ENCODE peak calls at places on chromosomes 7 and 10, in ten cellular contexts. R is colonic mucosa, H is fibroblast of lung, J is GM23248, F is endothelial cell of umbilical vein, P is mesendoderm, L is HCT116, M is Karpas-422, N is MM.1S, E is IMR-90. K is an unnamed sample.

GRCh38 chr10:88131561-88132139 is 268.2 kb downstream of the PTEN start:
- DNase-seq in P (peak), E (no peak), L (no peak), F (no peak), M (no peak), R (no peak), J (no peak), H (peak), N (no peak), K (peak)

GRCh38 chr10:561721-562120 is 127.7 kb downstream of the DIP2C start:
- DNase-seq in M (no peak), H (no peak), J (no peak), P (no peak), L (no peak), E (no peak), R (no peak), N (no peak), F (no peak), K (no peak)

GRCh38 chr10:132624847-132625839 is 87.6 kb downstream of the INPP5A start:
- DNase-seq in H (no peak), F (no peak), R (no peak), N (no peak), P (peak), E (peak), J (peak), M (no peak), L (no peak), K (no peak)

GRCh38 chr10:127922675-127923366 is 15.9 kb downstream of the PTPRE start:
- DNase-seq in J (peak), M (no peak), F (peak), L (peak), H (peak), P (no peak), E (peak), R (no peak), N (no peak), K (peak)

GRCh38 chr10:90007226-90007625 is 305.8 kb downstream of the KIF20B start:
- DNase-seq in R (no peak), H (peak), J (peak), N (no peak), L (no peak), M (no peak), P (peak), F (no peak), E (no peak), K (peak)

GRCh38 chr7:95921543-95921942 is 149.2 kb downstream of the DYNC1I1 start:
- DNase-seq in E (no peak), J (peak), F (no peak), L (no peak), N (no peak), H (no peak), P (no peak), M (no peak), R (no peak), K (no peak)

GRCh38 chr7:48992816-48993215 is 68.5 kb downstream of the CDC14C start:
- DNase-seq in J (no peak), H (peak), F (no peak), M (no peak), L (no peak), R (no peak), P (no peak), E (no peak), N (no peak), K (peak)

GRCh38 chr10:30228638-30229037 is 120.4 kb downstream of the MTPAP start:
- DNase-seq in H (no peak), F (no peak), J (peak), P (no peak), E (no peak), L (no peak), N (no peak), M (no peak), R (no peak), K (no peak)

GRCh38 chr10:31935678-31936077 is 7.0 kb upstream of the ARHGAP12 start:
- DNase-seq in E (no peak), P (peak), M (no peak), H (no peak), N (no peak), L (no peak), R (no peak), J (no peak), F (no peak), K (no peak)

GRCh38 chr7:110386914-110387313 is 704.0 kb upstream of the LRRN3 start:
- DNase-seq in R (no peak), E (peak), P (peak), F (no peak), N (no peak), L (peak), J (peak), M (no peak), H (peak), K (peak)

GRCh38 chr7:150903627-150904026 is 51.3 kb downstream of the AOC1 start:
- DNase-seq in E (peak), H (peak), R (peak), J (peak), P (no peak), L (no peak), F (peak), N (no peak), M (no peak), K (peak)

GRCh38 chr10:112404612-112405011 is 30.7 kb downstream of the ACSL5 start:
- DNase-seq in L (peak), P (no peak), E (peak), H (peak), N (no peak), J (peak), R (no peak), F (peak), M (no peak), K (no peak)

GRCh38 chr10:101834341-101834740 is 9.3 kb downstream of the KCNIP2 start:
- DNase-seq in F (no peak), H (no peak), L (no peak), M (no peak), J (no peak), N (no peak), E (no peak), R (no peak), P (no peak), K (no peak)

GRCh38 chr10:124384142-124384541 is 34.6 kb downstream of the OAT start:
- DNase-seq in E (no peak), N (no peak), J (no peak), L (no peak), P (peak), R (no peak), F (no peak), H (no peak), M (no peak), K (no peak)

GRCh38 chr10:62661143-62661542 is 143.4 kb upstream of the ADO start:
- DNase-seq in J (no peak), E (no peak), L (no peak), F (no peak), N (no peak), M (no peak), P (no peak), R (no peak), H (no peak), K (no peak)

GRCh38 chr7:141014091-141014490 is 661 bp downstream of the MRPS33 start:
- DNase-seq in E (peak), R (peak), F (no peak), N (no peak), L (no peak), M (peak), J (peak), P (no peak), H (peak), K (peak)

GRCh38 chr7:101739757-101740398 is 77.5 kb upstream of the CUX1 start:
- DNase-seq in J (no peak), P (no peak), H (peak), F (peak), N (peak), R (peak), E (no peak), M (no peak), L (no peak), K (no peak)

GRCh38 chr7:132312531-132313070 is 263.7 kb downstream of the PLXNA4 start:
- DNase-seq in N (no peak), P (no peak), E (no peak), J (no peak), H (no peak), R (no peak), F (peak), L (no peak), M (no peak), K (no peak)

GRCh38 chr7:47032171-47032915 is 549.6 kb downstream of the TNS3 start:
- DNase-seq in R (no peak), E (no peak), F (no peak), M (no peak), H (no peak), P (no peak), N (no peak), J (no peak), L (no peak), K (no peak)

GRCh38 chr10:36019749-36020148 is 377.7 kb upstream of the FZD8 start:
- DNase-seq in R (no peak), J (no peak), H (no peak), E (no peak), P (no peak), N (no peak), M (no peak), F (no peak), L (no peak), K (no peak)

GRCh38 chr10:52400564-52400963 is 86.5 kb downstream of the DKK1 start:
- DNase-seq in H (peak), M (no peak), N (peak), J (peak), L (no peak), P (peak), E (peak), R (no peak), F (peak), K (peak)

GRCh38 chr7:460374-461117 is 59.1 kb downstream of the PDGFA start:
- DNase-seq in P (peak), H (peak), N (no peak), E (peak), R (no peak), J (peak), M (no peak), F (peak), L (no peak), K (no peak)

GRCh38 chr10:96718304-96718990 is 1.9 kb downstream of the PIK3AP1 start:
- DNase-seq in J (no peak), E (no peak), N (no peak), F (no peak), P (no peak), M (peak), R (no peak), L (no peak), H (no peak), K (no peak)

GRCh38 chr7:2195403-2196246 is 37.1 kb downstream of the MAD1L1 start:
- DNase-seq in M (no peak), J (no peak), N (no peak), E (no peak), R (no peak), H (no peak), F (no peak), L (no peak), P (no peak), K (no peak)

GRCh38 chr10:71372882-71373495 is 23.7 kb upstream of the CDH23 start:
- DNase-seq in H (no peak), E (no peak), N (peak), F (no peak), M (peak), L (no peak), P (peak), R (no peak), J (peak), K (no peak)

GRCh38 chr7:12884033-12884432 is 196.6 kb downstream of the ARL4A start:
- DNase-seq in H (peak), J (peak), N (no peak), E (peak), F (no peak), M (no peak), P (no peak), L (no peak), R (no peak), K (peak)

GRCh38 chr10:7233259-7233991 is 177.4 kb downstream of the SFMBT2 start:
- DNase-seq in E (no peak), N (peak), H (no peak), F (no peak), J (no peak), R (no peak), L (no peak), P (peak), M (no peak), K (no peak)

GRCh38 chr7:117171106-117171505 is 151.8 kb downstream of the WNT2 start:
- DNase-seq in J (no peak), R (no peak), F (no peak), N (no peak), P (peak), M (no peak), E (no peak), L (no peak), H (no peak), K (no peak)

DNA sequence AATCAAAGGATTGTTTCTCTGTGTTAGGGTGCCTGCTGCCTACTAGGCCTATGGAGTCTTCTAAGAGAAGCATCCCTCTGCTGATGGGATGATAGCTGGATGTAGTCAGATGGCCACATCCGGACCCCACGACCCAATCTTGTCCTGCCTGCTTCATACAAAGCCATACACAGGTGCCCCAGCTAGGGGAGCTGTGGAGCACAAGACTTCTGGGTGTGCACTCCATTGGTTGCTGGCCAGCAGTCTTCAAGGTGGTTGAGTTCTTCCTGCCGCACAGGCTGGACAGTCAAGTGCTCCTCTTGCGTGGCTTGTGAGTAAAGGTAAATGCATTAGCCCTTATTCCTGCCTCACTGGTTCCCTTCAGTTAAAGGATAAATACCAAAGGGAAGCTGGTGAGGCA is 120.2 kb downstream of the TEX36 start:
- DNase-seq in M (no peak), N (no peak), P (peak), E (no peak), J (no peak), F (no peak), H (no peak), R (no peak), L (peak), K (no peak)
- H3K9ac ChIP-seq in M (no peak), N (no peak), P (no peak), E (no peak), J (no peak), F (no peak), H (no peak), R (no peak), L (no peak), K (no peak)

DNA sequence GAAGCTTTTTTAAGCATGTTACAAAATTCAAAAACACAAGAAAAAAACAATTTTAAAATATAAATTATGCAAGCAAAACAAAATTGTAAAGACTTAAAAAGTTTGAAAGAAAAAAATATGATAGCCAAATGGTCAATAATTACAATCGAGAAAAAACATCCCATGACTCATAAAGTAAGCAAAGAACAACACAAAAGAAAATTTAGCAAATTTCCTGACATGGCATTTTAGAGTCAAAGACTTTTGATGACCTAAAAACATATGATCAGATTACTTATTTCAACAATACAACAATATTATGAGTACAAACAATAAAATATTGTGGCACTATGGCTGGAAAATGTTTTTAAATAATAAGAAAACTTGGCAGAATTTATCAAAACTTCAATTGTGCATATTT is 312.1 kb upstream of the MEOX2 start:
- DNase-seq in R (no peak), N (no peak), L (no peak), J (no peak), E (no peak), H (no peak), P (no peak), F (peak), M (no peak), K (no peak)
- H3K9ac ChIP-seq in R (no peak), N (no peak), L (no peak), J (no peak), E (no peak), H (no peak), P (no peak), F (no peak), M (no peak), K (no peak)

GRCh38 chr10:104640339-104641149 is 546 bp upstream of the SORCS3 start:
- DNase-seq in F (no peak), M (no peak), E (no peak), R (no peak), H (no peak), L (no peak), J (no peak), N (no peak), P (peak), K (no peak)
- H3K9ac ChIP-seq in F (no peak), M (no peak), E (no peak), R (no peak), H (no peak), L (no peak), J (no peak), N (no peak), P (peak), K (no peak)

GRCh38 chr10:104232613-104233102 is 494 bp upstream of the CFAP43 start:
- DNase-seq in R (no peak), F (no peak), L (no peak), E (no peak), P (no peak), J (no peak), N (no peak), H (no peak), M (no peak), K (no peak)
- H3K9ac ChIP-seq in R (peak), F (peak), L (peak), E (no peak), P (peak), J (peak), N (no peak), H (peak), M (no peak), K (peak)

DNA sequence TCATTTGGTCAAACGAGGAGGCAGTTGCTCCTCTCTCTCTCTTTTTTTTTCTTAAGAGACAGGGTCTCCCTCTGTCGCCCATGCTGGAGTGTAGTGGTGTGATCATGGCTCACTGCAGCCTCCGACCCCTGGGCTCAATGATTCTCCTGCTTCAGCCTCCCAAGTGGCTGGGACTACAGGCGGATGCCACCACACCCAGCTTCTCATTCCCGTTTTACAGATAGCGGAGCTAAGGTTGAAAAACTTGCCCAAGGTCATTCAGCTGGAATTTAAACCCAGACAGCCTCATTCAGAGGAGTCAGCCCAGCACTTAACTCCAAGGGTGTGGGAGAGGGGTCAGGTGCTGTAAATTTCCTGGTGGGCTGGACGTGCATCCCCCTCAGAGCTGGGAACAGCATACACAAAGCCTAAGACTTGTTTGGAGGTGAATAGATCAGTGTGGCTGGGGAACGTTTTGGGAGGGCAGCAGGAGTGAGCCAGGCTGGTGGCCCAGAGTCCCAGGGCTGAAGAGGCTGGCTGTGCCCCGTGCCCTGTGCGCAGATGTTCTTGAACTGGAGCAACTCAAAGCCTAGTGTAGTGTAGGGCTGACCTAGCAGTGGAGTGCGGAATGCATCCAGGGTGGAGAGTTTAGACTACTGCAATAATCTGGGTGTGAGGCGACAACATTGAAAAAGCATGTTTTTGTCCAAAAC is 2.3 kb downstream of the HTRA1 start:
- DNase-seq in N (no peak), H (no peak), J (no peak), E (no peak), F (no peak), M (no peak), P (no peak), R (no peak), L (no peak), K (no peak)
- H3K9ac ChIP-seq in N (no peak), H (no peak), J (peak), E (no peak), F (no peak), M (no peak), P (no peak), R (peak), L (no peak), K (peak)

GRCh38 chr7:27200761-27201230 is 905 bp upstream of the HOXA13 start:
- DNase-seq in M (peak), H (no peak), J (no peak), L (no peak), F (no peak), R (peak), N (no peak), P (no peak), E (no peak), K (no peak)
- H3K9ac ChIP-seq in M (peak), H (no peak), J (no peak), L (peak), F (no peak), R (peak), N (no peak), P (peak), E (no peak), K (no peak)

DNA sequence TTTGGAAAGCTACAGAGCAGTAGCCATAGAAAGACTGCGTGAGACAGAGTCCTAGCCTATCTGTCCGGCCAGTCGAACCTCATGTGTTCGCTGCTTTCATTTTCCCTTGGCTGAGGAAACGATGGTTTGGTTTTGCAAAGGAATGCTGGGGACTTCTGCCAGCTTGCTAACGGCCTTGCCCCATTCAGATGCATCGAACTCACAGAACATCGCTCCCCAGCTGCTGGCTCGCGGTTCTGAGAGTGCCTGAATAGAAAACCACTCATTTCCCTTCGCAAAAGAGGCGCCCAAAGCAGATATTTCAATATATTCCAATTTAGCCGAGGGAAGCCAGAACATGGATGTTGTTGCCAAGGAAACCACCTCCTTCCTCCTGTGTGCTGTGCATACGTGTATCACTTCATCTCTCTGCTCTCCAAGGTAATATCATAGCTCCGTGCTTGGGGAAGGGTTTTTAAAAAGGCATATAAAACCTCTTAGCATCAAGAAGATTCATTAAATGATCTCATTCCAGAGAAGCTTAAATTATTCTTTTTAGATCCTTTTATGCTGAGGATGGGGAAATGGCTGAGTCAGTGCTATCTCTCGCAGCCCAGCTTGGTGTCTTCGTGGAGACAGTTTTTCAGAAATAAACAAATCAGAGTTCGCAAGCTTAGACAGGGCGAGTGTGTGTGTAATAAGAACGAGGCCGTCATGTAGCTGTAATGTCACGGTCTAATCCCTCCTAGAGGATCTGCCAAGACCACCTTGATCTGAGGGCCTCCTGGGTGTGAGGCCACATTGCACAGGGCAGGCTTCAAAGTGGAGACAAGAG is 215.2 kb downstream of the RPS24 start:
- DNase-seq in M (no peak), N (no peak), P (no peak), E (peak), J (peak), L (no peak), H (peak), F (no peak), R (peak), K (peak)
- H3K9ac ChIP-seq in M (no peak), N (no peak), P (no peak), E (peak), J (peak), L (no peak), H (peak), F (no peak), R (no peak), K (peak)

K was measured in astrocyte.